ENCODE peak calls at places on chromosomes 7 and 10, in six cellular contexts. G is endodermal cell, W is upper lobe of right lung, M is endothelial cell of umbilical vein, H is foreskin fibroblast, Y is Caco-2. F is an unnamed sample.

GRCh38 chr7:108104324-108104723 is 25.8 kb downstream of the LAMB4 start:
- DNase-seq in M (no peak), W (no peak), H (peak; percentile 83), Y (no peak), G (no peak), F (no peak)

GRCh38 chr7:127226685-127227374 is 25.9 kb downstream of the GRM8 start:
- DNase-seq in H (no peak), G (peak; percentile 71), Y (no peak), W (no peak), M (no peak), F (no peak)

GRCh38 chr10:131618587-131619267 is 282.1 kb upstream of the PPP2R2D start:
- DNase-seq in G (no peak), H (no peak), Y (no peak), M (no peak), W (no peak), F (no peak)

GRCh38 chr7:92698237-92698841 is 108.1 kb upstream of the FAM133B start:
- DNase-seq in W (no peak), H (peak; percentile 87), Y (no peak), M (peak; percentile 95), G (no peak), F (no peak)

GRCh38 chr10:75293456-75293840 is 57.7 kb upstream of the COMTD1 start:
- DNase-seq in G (no peak), H (peak; percentile 22), M (no peak), Y (no peak), W (no peak), F (no peak)

GRCh38 chr10:122142652-122143237 is 128.4 kb upstream of the BTBD16 start:
- DNase-seq in W (no peak), H (peak; percentile 50), M (peak; percentile 43), Y (peak; percentile 53), G (peak; percentile 93), F (peak; percentile 70)

GRCh38 chr10:62082270-62082669 is 180.8 kb downstream of the ARID5B start:
- DNase-seq in W (no peak), M (no peak), H (no peak), G (no peak), Y (no peak), F (no peak)

GRCh38 chr10:124903119-124903518 is 38.8 kb upstream of the ZRANB1 start:
- DNase-seq in G (peak; percentile 57), Y (no peak), M (no peak), H (no peak), W (no peak), F (no peak)

GRCh38 chr7:105876964-105877601 is 684 bp upstream of the ATXN7L1 start:
- DNase-seq in Y (peak; percentile 81), M (peak; percentile 52), G (peak; percentile 83), W (peak; percentile 68), H (peak; percentile 76), F (peak; percentile 39)

GRCh38 chr10:21065621-21066248 is 168.6 kb upstream of the NEBL start:
- DNase-seq in H (no peak), Y (no peak), G (no peak), W (no peak), M (no peak), F (no peak)

GRCh38 chr10:78397796-78398195 is 364.1 kb downstream of the RPS24 start:
- DNase-seq in W (no peak), Y (no peak), M (no peak), G (no peak), H (no peak), F (no peak)

GRCh38 chr7:1535100-1535458 is 4.6 kb downstream of the MAFK start:
- DNase-seq in Y (no peak), H (no peak), W (no peak), G (no peak), M (no peak), F (no peak)

GRCh38 chr10:74117738-74118137 is 32.9 kb downstream of the AP3M1 start:
- DNase-seq in H (no peak), Y (no peak), W (no peak), G (no peak), M (no peak), F (peak; percentile 35)

GRCh38 chr10:130177250-130177649 is 41.1 kb downstream of the GLRX3 start:
- DNase-seq in W (no peak), M (no peak), H (no peak), Y (no peak), G (peak; percentile 9), F (no peak)

GRCh38 chr10:123147635-123148413 is at the start of gene HMX2:
- DNase-seq in M (no peak), G (peak; percentile 89), W (no peak), H (no peak), Y (peak; percentile 78), F (peak; percentile 81)

GRCh38 chr10:84310470-84310869 is 17.9 kb upstream of the CCSER2 start:
- DNase-seq in W (no peak), G (no peak), M (no peak), H (peak; percentile 59), Y (no peak), F (no peak)

GRCh38 chr10:97553575-97554100 is 18.9 kb upstream of the ANKRD2 start:
- DNase-seq in M (peak; percentile 82), G (peak; percentile 96), H (peak; percentile 88), Y (peak; percentile 74), W (peak; percentile 85), F (no peak)

GRCh38 chr7:129376076-129376777 is 58.0 kb upstream of the STRIP2 start:
- DNase-seq in M (peak; percentile 39), Y (peak; percentile 69), W (no peak), G (peak; percentile 63), H (peak; percentile 40), F (peak; percentile 45)

GRCh38 chr10:88194041-88194887 is 330.8 kb downstream of the PTEN start:
- DNase-seq in W (no peak), H (peak; percentile 75), M (no peak), G (no peak), Y (no peak), F (no peak)

GRCh38 chr7:77536017-77536412 is 1.1 kb upstream of the PTPN12 start:
- DNase-seq in M (no peak), G (no peak), Y (no peak), W (no peak), H (no peak), F (no peak)

GRCh38 chr7:53070883-53071282 is 35.5 kb downstream of the POM121L12 start:
- DNase-seq in Y (no peak), H (no peak), W (no peak), G (no peak), M (peak; percentile 31), F (no peak)

GRCh38 chr7:149266451-149266850 is 4.5 kb downstream of the ZNF783 start:
- DNase-seq in Y (no peak), W (no peak), G (no peak), H (no peak), M (no peak), F (no peak)

GRCh38 chr7:149257146-149257545 is 4.8 kb upstream of the ZNF783 start:
- DNase-seq in Y (no peak), M (no peak), H (peak; percentile 32), G (no peak), W (no peak), F (no peak)

GRCh38 chr7:149261321-149261828 is 621 bp upstream of the ZNF783 start:
- DNase-seq in G (no peak), Y (no peak), W (no peak), M (no peak), H (peak; percentile 72), F (no peak)

GRCh38 chr7:149256568-149256967 is 5.4 kb upstream of the ZNF783 start:
- DNase-seq in M (no peak), G (no peak), Y (no peak), H (no peak), W (no peak), F (no peak)

DNA sequence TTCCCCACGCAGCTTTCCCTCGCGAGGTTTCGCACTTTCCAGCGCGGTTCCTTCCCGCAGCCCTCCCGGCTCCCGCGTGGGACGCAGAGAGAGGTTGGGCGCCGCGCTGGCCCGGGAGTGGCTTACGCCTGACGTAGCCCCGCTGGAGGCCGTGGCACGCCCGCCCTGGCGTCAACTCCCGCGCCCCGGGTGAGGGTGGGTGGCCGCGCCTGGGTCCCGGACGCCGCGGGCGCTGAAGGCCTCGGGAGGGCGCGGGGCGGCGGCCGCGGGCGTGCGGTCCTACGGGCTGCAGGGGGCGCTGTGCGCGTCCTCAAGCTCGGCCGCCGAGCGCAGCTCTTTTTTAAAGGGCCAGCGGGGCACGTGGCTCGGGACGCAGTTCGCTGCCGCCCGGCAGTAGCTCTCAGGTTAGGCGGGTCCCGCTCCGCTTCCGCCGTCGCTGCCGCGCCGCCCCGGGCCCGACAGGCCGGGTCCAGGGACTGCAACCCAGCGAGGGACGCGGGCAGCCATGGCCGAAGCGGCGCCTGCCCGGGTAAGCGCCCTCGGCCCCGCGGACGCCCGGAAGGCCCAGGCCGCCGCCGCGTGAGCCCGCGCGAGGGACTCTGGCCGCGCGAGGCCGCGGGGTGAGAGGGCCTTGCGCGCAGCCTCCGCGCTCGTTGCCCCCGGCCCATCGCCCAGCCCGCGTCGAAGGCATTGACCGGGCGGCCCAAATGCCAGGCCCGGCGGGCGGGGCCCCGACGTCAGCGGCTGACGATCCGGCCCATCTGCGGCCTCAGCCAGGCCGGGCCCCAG is at the start of gene ZNF783:
- DNase-seq in G (peak; percentile 93), Y (peak; percentile 91), H (peak; percentile 97), M (peak; percentile 85), W (peak; percentile 96), F (peak; percentile 95)
- TF ChIP-seq CTCF in G (peak; percentile 93), Y (peak; percentile 90), H (peak; percentile 38), M (peak; percentile 87), W (peak; percentile 83), F (peak; percentile 94)

GRCh38 chr10:118969014-118969413 is 60.5 kb upstream of the NANOS1 start:
- DNase-seq in H (no peak), Y (no peak), W (no peak), G (no peak), M (no peak), F (no peak)

GRCh38 chr10:118971187-118971586 is 58.3 kb upstream of the NANOS1 start:
- DNase-seq in M (no peak), W (no peak), H (no peak), Y (no peak), G (no peak), F (no peak)

GRCh38 chr10:118970770-118971169 is 58.7 kb upstream of the NANOS1 start:
- DNase-seq in W (no peak), H (no peak), G (peak; percentile 25), M (no peak), Y (no peak), F (no peak)

GRCh38 chr10:118973744-118974143 is 55.8 kb upstream of the NANOS1 start:
- DNase-seq in G (peak; percentile 30), M (no peak), Y (no peak), H (no peak), W (no peak), F (no peak)

DNA sequence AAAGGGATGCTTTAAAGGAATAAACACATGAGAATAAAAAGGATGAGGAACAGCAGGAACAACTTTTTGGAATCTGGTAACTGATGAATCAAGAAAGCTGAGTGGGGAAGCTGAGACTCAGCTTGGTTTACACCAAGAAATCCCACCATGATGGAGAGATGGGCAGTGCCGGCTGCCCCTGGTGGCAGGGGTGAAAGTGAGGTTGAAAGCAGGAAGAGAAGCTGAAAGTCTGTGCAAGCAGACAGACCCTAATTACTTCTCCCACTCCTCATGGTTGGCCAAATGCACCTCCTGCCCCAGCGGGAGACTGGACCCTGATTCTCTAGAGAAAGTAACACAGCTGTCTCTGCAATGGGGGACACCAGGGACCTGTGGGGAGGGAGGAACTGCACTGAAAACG is 57.6 kb upstream of the NANOS1 start:
- DNase-seq in M (no peak), Y (no peak), W (no peak), G (peak; percentile 42), H (no peak), F (no peak)
- TF ChIP-seq CTCF in M (no peak), Y (no peak), W (no peak), G (peak; percentile 55), H (no peak), F (no peak)

GRCh38 chr7:84998665-84999064 is 188.2 kb downstream of the SEMA3D start:
- DNase-seq in W (no peak), G (no peak), H (no peak), Y (no peak), M (no peak), F (no peak)
- TF ChIP-seq CTCF in W (no peak), G (peak; percentile 66), H (no peak), Y (no peak), M (no peak), F (no peak)

GRCh38 chr10:70271996-70272924 is 11.5 kb downstream of the NPFFR1 start:
- DNase-seq in Y (no peak), H (no peak), G (no peak), M (no peak), W (no peak), F (no peak)
- TF ChIP-seq CTCF in Y (no peak), H (no peak), G (no peak), M (no peak), W (no peak), F (no peak)

F was measured in GM13977.